ENCODE peak calls at places on chromosomes 11 and 22, in eight cellular contexts. A is Peyer's patch, O is right lobe of liver, J is upper lobe of right lung, V is IMR-90, I is aorta, B is heart right ventricle, U is GM23338. E is an unnamed sample.

GRCh38 chr22:49073873-49074417 is 753.7 kb downstream of the BRD1 start:
- DNase-seq in I (no peak), J (no peak), B (no peak), A (no peak), O (no peak), U (no peak), V (no peak), E (no peak)

GRCh38 chr11:12459374-12459773 is 82.0 kb downstream of the PARVA start:
- DNase-seq in V (no peak), J (no peak), I (no peak), B (no peak), A (no peak), O (no peak), U (no peak), E (no peak)

GRCh38 chr11:67615455-67616430 is 9.0 kb downstream of the NDUFV1 start:
- DNase-seq in U (peak; percentile 85), J (peak; percentile 78), V (no peak), O (peak; percentile 73), A (no peak), B (no peak), I (no peak), E (no peak)

GRCh38 chr11:86249307-86250098 is 5.0 kb downstream of the EED start:
- DNase-seq in B (no peak), O (no peak), I (no peak), J (no peak), A (no peak), U (no peak), V (no peak), E (no peak)

GRCh38 chr11:120682866-120683265 is 171.3 kb downstream of the GRIK4 start:
- DNase-seq in J (no peak), B (no peak), O (no peak), U (no peak), I (no peak), A (no peak), V (peak; percentile 82), E (peak; percentile 68)

GRCh38 chr22:19041403-19042074 is 80.7 kb downstream of the DGCR2 start:
- DNase-seq in V (no peak), B (no peak), A (no peak), J (peak; percentile 40), O (peak; percentile 44), I (peak; percentile 21), U (no peak), E (no peak)

GRCh38 chr11:47778878-47779483 is 11.8 kb upstream of the FNBP4 start:
- DNase-seq in A (no peak), U (no peak), O (no peak), I (no peak), B (no peak), V (no peak), J (no peak), E (no peak)

GRCh38 chr11:748007-748359 is 719 bp downstream of the TALDO1 start:
- DNase-seq in O (no peak), V (no peak), J (peak; percentile 74), U (no peak), A (no peak), I (peak; percentile 60), B (no peak), E (no peak)

GRCh38 chr22:39494471-39495120 is 7.5 kb upstream of the MIEF1 start:
- DNase-seq in J (peak; percentile 61), O (peak; percentile 28), I (no peak), U (no peak), B (no peak), V (peak; percentile 20), A (no peak), E (no peak)

GRCh38 chr22:22943521-22944267 is 56.1 kb downstream of the IGLL5 start:
- DNase-seq in A (peak; percentile 26), I (no peak), O (no peak), U (peak; percentile 39), V (no peak), B (peak; percentile 1), J (peak; percentile 40), E (no peak)

GRCh38 chr11:41457216-41458014 is 2.0 kb downstream of the LRRC4C start:
- DNase-seq in V (no peak), B (no peak), O (no peak), I (no peak), J (no peak), U (peak; percentile 8), A (no peak), E (no peak)

GRCh38 chr11:86129775-86130540 is 61.1 kb upstream of the PICALM start:
- DNase-seq in V (no peak), A (no peak), O (no peak), I (no peak), U (no peak), J (no peak), B (no peak), E (no peak)

GRCh38 chr11:16833026-16833425 is 94.6 kb downstream of the C11orf58 start:
- DNase-seq in O (no peak), J (no peak), B (no peak), V (no peak), U (no peak), A (no peak), I (no peak), E (no peak)

GRCh38 chr11:32391965-32392553 is 43.3 kb downstream of the WT1 start:
- DNase-seq in V (peak; percentile 70), O (no peak), U (no peak), J (no peak), B (no peak), I (no peak), A (no peak), E (peak; percentile 84)

GRCh38 chr22:22442928-22443709 is 65.4 kb downstream of the ZNF280B start:
- DNase-seq in J (no peak), O (no peak), A (no peak), U (no peak), V (no peak), I (no peak), B (no peak), E (no peak)

GRCh38 chr22:49905465-49905864 is 12.8 kb downstream of the ALG12 start:
- DNase-seq in O (no peak), A (no peak), B (no peak), V (no peak), I (peak; percentile 28), J (no peak), U (no peak), E (no peak)

GRCh38 chr11:93013646-93014045 is 44.2 kb downstream of the MTNR1B start:
- DNase-seq in V (peak; percentile 54), B (no peak), O (no peak), J (no peak), U (no peak), A (no peak), I (no peak), E (no peak)

DNA sequence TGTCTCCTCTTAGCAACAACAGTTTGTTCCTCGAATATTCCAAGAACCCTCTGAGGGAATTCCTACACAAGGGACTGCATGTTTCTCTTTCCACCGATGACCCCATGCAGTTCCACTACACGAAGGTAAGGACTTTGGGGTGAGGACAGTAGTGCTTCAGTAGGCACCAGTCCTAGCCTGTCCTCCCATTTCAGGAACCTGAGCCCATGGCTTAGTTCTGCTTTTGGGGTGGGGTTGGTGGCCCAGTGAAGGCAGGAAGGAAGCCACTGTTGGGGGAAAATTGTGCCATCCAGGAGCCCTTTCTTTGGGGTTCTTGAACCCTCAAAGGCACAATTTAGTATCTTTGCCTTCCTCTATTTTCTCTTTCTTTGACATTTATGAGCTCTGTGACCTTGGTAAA is 38.2 kb downstream of the RNF141 start:
- DNase-seq in V (no peak), A (no peak), U (no peak), O (no peak), J (no peak), B (no peak), I (no peak), E (no peak)
- H3K36me3 ChIP-seq in V (peaks cover 67% of the 10 kb centered on the region), A (no peaks in the 10 kb centered on the region), U (no peaks in the 10 kb centered on the region), O (no peaks in the 10 kb centered on the region), J (peaks cover 14% of the 10 kb centered on the region), B (no peaks in the 10 kb centered on the region), I (no peaks in the 10 kb centered on the region), E (no peaks in the 10 kb centered on the region)

GRCh38 chr22:38315801-38316339 is 1.4 kb downstream of the CSNK1E start:
- DNase-seq in O (no peak), J (no peak), I (no peak), V (no peak), A (peak; percentile 28), U (no peak), B (no peak), E (no peak)
- H3K36me3 ChIP-seq in O (no peaks in the 10 kb centered on the region), J (peaks cover 13% of the 10 kb centered on the region), I (no peaks in the 10 kb centered on the region), V (peaks cover 20% of the 10 kb centered on the region), A (no peaks in the 10 kb centered on the region), U (peaks cover 26% of the 10 kb centered on the region), B (peaks cover 10% of the 10 kb centered on the region), E (peaks cover 9% of the 10 kb centered on the region)

DNA sequence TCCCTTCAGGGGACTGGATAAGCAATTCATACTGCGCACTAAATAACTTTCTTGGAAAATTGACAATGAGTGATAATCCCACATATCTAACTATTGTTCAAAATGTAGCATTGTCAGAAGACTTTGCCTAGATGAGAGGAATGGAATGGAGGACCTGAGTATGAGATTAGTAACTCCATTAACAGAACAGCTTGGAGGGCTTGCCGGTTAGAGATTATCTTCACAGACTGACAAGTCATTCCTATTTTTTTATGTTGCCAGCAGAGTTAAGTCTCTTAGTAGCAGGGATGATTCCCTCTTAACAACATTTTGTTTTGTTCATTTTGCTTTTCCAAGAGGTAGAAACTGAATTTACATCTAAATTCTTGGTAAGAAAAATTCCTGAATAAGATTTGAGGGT is 7.1 kb upstream of the BACE1-AS start:
- DNase-seq in A (no peak), O (no peak), I (no peak), U (no peak), B (no peak), V (no peak), J (no peak), E (no peak)
- H3K36me3 ChIP-seq in A (no peaks in the 10 kb centered on the region), O (peaks cover 37% of the 10 kb centered on the region), I (peaks cover 4% of the 10 kb centered on the region), U (peaks cover 14% of the 10 kb centered on the region), B (peaks cover 40% of the 10 kb centered on the region), V (peaks cover 29% of the 10 kb centered on the region), J (peaks cover 82% of the 10 kb centered on the region), E (peaks cover 24% of the 10 kb centered on the region)

GRCh38 chr11:7651140-7651551 is 22.2 kb downstream of the CYB5R2 start:
- DNase-seq in U (no peak), O (no peak), B (no peak), V (peak; percentile 13), I (no peak), A (no peak), J (no peak), E (no peak)

GRCh38 chr11:7643323-7643722 is 30.0 kb downstream of the CYB5R2 start:
- DNase-seq in V (no peak), J (no peak), B (no peak), U (no peak), I (no peak), O (no peak), A (no peak), E (no peak)

GRCh38 chr11:7642747-7643146 is 30.6 kb downstream of the CYB5R2 start:
- DNase-seq in J (no peak), O (no peak), B (no peak), A (no peak), U (no peak), V (no peak), I (no peak), E (no peak)

GRCh38 chr11:7648264-7648663 is 25.0 kb downstream of the CYB5R2 start:
- DNase-seq in B (no peak), U (no peak), O (peak; percentile 86), V (no peak), A (no peak), J (no peak), I (no peak), E (no peak)

DNA sequence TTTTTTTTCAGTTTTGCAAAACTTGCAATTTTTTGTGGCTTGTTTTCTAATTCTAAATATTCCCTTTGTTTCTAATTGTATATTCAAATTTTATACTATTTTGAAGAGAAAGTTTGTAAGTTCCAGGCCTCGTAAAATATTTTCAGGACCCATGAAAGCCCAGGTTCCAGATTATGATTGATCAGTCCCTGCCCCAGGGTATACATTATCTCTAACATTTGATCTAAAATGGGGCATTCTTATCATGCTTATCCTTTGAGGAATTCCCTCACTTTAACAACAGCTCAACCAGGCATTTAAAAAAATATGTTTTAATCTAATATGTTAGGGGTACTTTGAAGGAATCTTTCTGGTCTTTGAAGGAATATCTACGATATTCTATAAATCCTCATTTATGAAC is 26.4 kb downstream of the CYB5R2 start:
- DNase-seq in O (no peak), V (no peak), U (no peak), A (no peak), B (no peak), J (no peak), I (no peak), E (no peak)
- H3K36me3 ChIP-seq in O (peaks cover 54% of the 10 kb centered on the region), V (peaks cover 1% of the 10 kb centered on the region), U (no peaks in the 10 kb centered on the region), A (no peaks in the 10 kb centered on the region), B (peaks cover 36% of the 10 kb centered on the region), J (peaks cover 56% of the 10 kb centered on the region), I (peaks cover 23% of the 10 kb centered on the region), E (no peaks in the 10 kb centered on the region)

E was measured in astrocyte.